ENCODE peak calls at places on chromosomes 16 and 17, in six cellular contexts. Q is astrocyte of the hippocampus, C is GM23248, F is transverse colon, K is heart right ventricle, R is DMS53. H is an unnamed sample.

GRCh38 chr17:8413938-8414337 is 16.3 kb upstream of the RNF222 start:
- DNase-seq in K (no peak), Q (no peak), R (no peak), C (no peak), F (no peak), H (no peak)

GRCh38 chr17:68289473-68289872 is 1.5 kb downstream of the SLC16A6 start:
- DNase-seq in R (no peak), Q (no peak), F (no peak), C (peak), K (no peak), H (no peak)

GRCh38 chr16:75789237-75789636 is 62.9 kb upstream of the CPHXL start:
- DNase-seq in K (peak), F (no peak), R (peak), Q (peak), C (peak), H (no peak)

GRCh38 chr17:76816590-76817135 is 51.5 kb upstream of the MGAT5B start:
- DNase-seq in Q (peak), K (no peak), C (peak), F (peak), R (peak), H (peak)

GRCh38 chr16:19884021-19884485 is 595 bp downstream of the GPRC5B start:
- DNase-seq in Q (peak), F (peak), C (peak), K (peak), R (peak), H (peak)

GRCh38 chr17:5892897-5893656 is 177.1 kb upstream of the WSCD1 start:
- DNase-seq in F (no peak), Q (no peak), K (no peak), C (no peak), R (no peak), H (no peak)

GRCh38 chr17:48429156-48429555 is 858 bp downstream of the SKAP1 start:
- DNase-seq in Q (no peak), C (no peak), F (no peak), K (no peak), R (peak), H (peak)

GRCh38 chr17:67725232-67726206 is 7.8 kb downstream of the NOL11 start:
- DNase-seq in F (no peak), K (no peak), Q (no peak), C (no peak), R (no peak), H (peak)

GRCh38 chr16:2705351-2705750 is 14.7 kb downstream of the PRSS27 start:
- DNase-seq in F (no peak), Q (no peak), R (no peak), C (no peak), K (no peak), H (no peak)

GRCh38 chr17:75679706-75680201 is 12.6 kb downstream of the SAP30BP start:
- DNase-seq in C (peak), K (peak), F (peak), Q (peak), R (no peak), H (no peak)

GRCh38 chr16:75029854-75030253 is 31.0 kb downstream of the ZNRF1 start:
- DNase-seq in F (no peak), R (no peak), Q (peak), C (peak), K (no peak), H (no peak)

H was measured in endodermal cell.